ENCODE peak calls at places on chromosomes 1 and 21, in six cellular contexts. One of them, this sample, is unnamed.

GRCh38 chr1:189669846-189670245 is 807.8 kb downstream of the BRINP3 start:
- DNase-seq in stomach: no peak
- DNase-seq in HepG2: no peak
- DNase-seq in endothelial cell of umbilical vein: no peak
- DNase-seq in H1: no peak
- DNase-seq in esophagus muscularis mucosa: no peak
- DNase-seq in this sample: no peak

GRCh38 chr1:178739285-178740045 is 14.4 kb downstream of the RALGPS2 start:
- DNase-seq in H1: no peak
- DNase-seq in stomach: no peak
- DNase-seq in endothelial cell of umbilical vein: no peak
- DNase-seq in HepG2: no peak
- DNase-seq in esophagus muscularis mucosa: no peak
- DNase-seq in this sample: no peak

GRCh38 chr1:31617917-31618746 is 643 bp downstream of the HCRTR1 start:
- DNase-seq in esophagus muscularis mucosa: no peak
- DNase-seq in HepG2: peak
- DNase-seq in H1: peak
- DNase-seq in stomach: peak
- DNase-seq in endothelial cell of umbilical vein: peak
- DNase-seq in this sample: no peak

GRCh38 chr1:209404577-209404976 is 178.9 kb upstream of the CAMK1G start:
- DNase-seq in endothelial cell of umbilical vein: no peak
- DNase-seq in H1: no peak
- DNase-seq in stomach: no peak
- DNase-seq in esophagus muscularis mucosa: no peak
- DNase-seq in HepG2: no peak
- DNase-seq in this sample: no peak

GRCh38 chr1:202221911-202222909 is 28.6 kb downstream of the LGR6 start:
- DNase-seq in HepG2: peak
- DNase-seq in endothelial cell of umbilical vein: no peak
- DNase-seq in esophagus muscularis mucosa: no peak
- DNase-seq in H1: no peak
- DNase-seq in stomach: no peak
- DNase-seq in this sample: no peak

GRCh38 chr1:225700889-225701465 is 48.1 kb upstream of the ENAH start:
- DNase-seq in esophagus muscularis mucosa: no peak
- DNase-seq in H1: no peak
- DNase-seq in endothelial cell of umbilical vein: no peak
- DNase-seq in stomach: no peak
- DNase-seq in HepG2: no peak
- DNase-seq in this sample: no peak

GRCh38 chr1:6028042-6028895 is 17.4 kb upstream of the KCNAB2 start:
- DNase-seq in H1: no peak
- DNase-seq in endothelial cell of umbilical vein: no peak
- DNase-seq in esophagus muscularis mucosa: no peak
- DNase-seq in HepG2: no peak
- DNase-seq in stomach: peak
- DNase-seq in this sample: peak

GRCh38 chr1:58290685-58291372 is 255.7 kb downstream of the OMA1 start:
- DNase-seq in esophagus muscularis mucosa: no peak
- DNase-seq in HepG2: no peak
- DNase-seq in H1: peak
- DNase-seq in endothelial cell of umbilical vein: peak
- DNase-seq in stomach: no peak
- DNase-seq in this sample: no peak

GRCh38 chr1:90879281-90879680 is 142.6 kb downstream of the ZNF644 start:
- DNase-seq in esophagus muscularis mucosa: no peak
- DNase-seq in endothelial cell of umbilical vein: no peak
- DNase-seq in HepG2: no peak
- DNase-seq in H1: no peak
- DNase-seq in stomach: no peak
- DNase-seq in this sample: no peak

GRCh38 chr1:53326598-53327182 is 1.2 kb downstream of the LRP8 start:
- DNase-seq in H1: no peak
- DNase-seq in stomach: no peak
- DNase-seq in HepG2: no peak
- DNase-seq in endothelial cell of umbilical vein: peak
- DNase-seq in esophagus muscularis mucosa: no peak
- DNase-seq in this sample: peak

GRCh38 chr21:46159390-46159789 is 4.0 kb upstream of the FTCD start:
- DNase-seq in H1: peak
- DNase-seq in stomach: peak
- DNase-seq in HepG2: no peak
- DNase-seq in endothelial cell of umbilical vein: no peak
- DNase-seq in esophagus muscularis mucosa: no peak
- DNase-seq in this sample: no peak

GRCh38 chr1:93770640-93771039 is 89.0 kb upstream of the BCAR3 start:
- DNase-seq in H1: no peak
- DNase-seq in endothelial cell of umbilical vein: no peak
- DNase-seq in esophagus muscularis mucosa: no peak
- DNase-seq in HepG2: no peak
- DNase-seq in stomach: no peak
- DNase-seq in this sample: no peak

GRCh38 chr1:79716481-79716880 is 710.0 kb upstream of the ADGRL4 start:
- DNase-seq in stomach: no peak
- DNase-seq in HepG2: no peak
- DNase-seq in esophagus muscularis mucosa: no peak
- DNase-seq in endothelial cell of umbilical vein: peak
- DNase-seq in H1: no peak
- DNase-seq in this sample: no peak

GRCh38 chr1:169312084-169312954 is 55.3 kb downstream of the NME7 start:
- DNase-seq in esophagus muscularis mucosa: no peak
- DNase-seq in stomach: no peak
- DNase-seq in HepG2: no peak
- DNase-seq in endothelial cell of umbilical vein: peak
- DNase-seq in H1: no peak
- DNase-seq in this sample: no peak

GRCh38 chr1:54904476-54905048 is 17.6 kb upstream of the DHCR24 start:
- DNase-seq in endothelial cell of umbilical vein: no peak
- DNase-seq in stomach: no peak
- DNase-seq in HepG2: no peak
- DNase-seq in esophagus muscularis mucosa: no peak
- DNase-seq in H1: no peak
- DNase-seq in this sample: no peak

GRCh38 chr1:15116966-15117365 is 36.6 kb upstream of the TMEM51 start:
- DNase-seq in HepG2: no peak
- DNase-seq in esophagus muscularis mucosa: no peak
- DNase-seq in endothelial cell of umbilical vein: no peak
- DNase-seq in H1: no peak
- DNase-seq in stomach: no peak
- DNase-seq in this sample: no peak

GRCh38 chr1:231241751-231242150 is 739 bp downstream of the GNPAT start:
- DNase-seq in H1: no peak
- DNase-seq in esophagus muscularis mucosa: no peak
- DNase-seq in HepG2: no peak
- DNase-seq in endothelial cell of umbilical vein: peak
- DNase-seq in stomach: no peak
- DNase-seq in this sample: no peak

GRCh38 chr1:77133731-77134358 is 85.4 kb downstream of the PIGK start:
- DNase-seq in esophagus muscularis mucosa: no peak
- DNase-seq in HepG2: no peak
- DNase-seq in endothelial cell of umbilical vein: no peak
- DNase-seq in H1: no peak
- DNase-seq in stomach: no peak
- DNase-seq in this sample: no peak

GRCh38 chr1:245512181-245512888 is 357.6 kb downstream of the KIF26B start:
- DNase-seq in H1: no peak
- DNase-seq in stomach: no peak
- DNase-seq in esophagus muscularis mucosa: no peak
- DNase-seq in HepG2: no peak
- DNase-seq in endothelial cell of umbilical vein: no peak
- DNase-seq in this sample: no peak

GRCh38 chr1:245516178-245516829 is 361.5 kb downstream of the KIF26B start:
- DNase-seq in stomach: no peak
- DNase-seq in HepG2: peak
- DNase-seq in endothelial cell of umbilical vein: no peak
- DNase-seq in H1: no peak
- DNase-seq in esophagus muscularis mucosa: no peak
- DNase-seq in this sample: no peak

DNA sequence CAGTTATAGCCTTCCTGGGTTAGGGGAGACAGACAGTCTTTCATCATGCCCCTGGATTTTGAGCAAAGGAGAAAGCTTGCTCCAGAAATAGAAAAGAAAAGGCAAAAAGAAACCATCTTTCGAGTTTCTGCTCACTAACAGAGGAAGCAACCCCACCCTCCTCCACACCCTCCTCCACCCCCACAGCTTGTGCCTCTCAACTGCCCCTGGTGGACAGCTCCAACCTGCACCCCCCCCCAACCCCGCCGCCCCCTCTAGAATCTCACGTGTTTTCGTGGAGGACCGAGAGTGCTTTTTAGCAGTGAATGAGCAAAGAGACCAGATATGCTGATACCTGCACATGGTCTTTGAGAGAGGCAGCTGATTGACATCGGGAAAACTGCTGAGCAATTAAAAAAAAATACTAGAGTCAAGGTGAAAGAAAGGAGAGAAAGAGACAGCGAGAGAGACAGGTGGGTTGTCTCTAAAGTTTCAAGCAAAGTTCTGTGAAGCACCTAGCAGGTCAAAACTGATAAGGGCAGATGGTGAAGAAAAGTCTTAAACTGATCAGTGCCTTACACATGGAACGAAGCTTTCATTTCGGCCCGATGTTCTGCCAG is 358.3 kb downstream of the KIF26B start:
- DNase-seq in stomach: no peak
- DNase-seq in H1: no peak
- DNase-seq in HepG2: no peak
- DNase-seq in endothelial cell of umbilical vein: no peak
- DNase-seq in esophagus muscularis mucosa: no peak
- DNase-seq in this sample: no peak
- TF ChIP-seq POLR2A in stomach: no peak
- TF ChIP-seq POLR2A in H1: no peak
- TF ChIP-seq POLR2A in HepG2: no peak
- TF ChIP-seq POLR2A in endothelial cell of umbilical vein: no peak
- TF ChIP-seq POLR2A in esophagus muscularis mucosa: no peak
- TF ChIP-seq POLR2A in this sample: no peak

GRCh38 chr21:29121759-29122158 is 8.7 kb upstream of the MAP3K7CL start:
- DNase-seq in endothelial cell of umbilical vein: no peak
- DNase-seq in H1: no peak
- DNase-seq in esophagus muscularis mucosa: peak
- DNase-seq in stomach: no peak
- DNase-seq in HepG2: no peak
- DNase-seq in this sample: no peak
- H3K4me3 ChIP-seq in endothelial cell of umbilical vein: no peak
- H3K4me3 ChIP-seq in H1: no peak
- H3K4me3 ChIP-seq in esophagus muscularis mucosa: no peak
- H3K4me3 ChIP-seq in stomach: no peak
- H3K4me3 ChIP-seq in HepG2: no peak
- H3K4me3 ChIP-seq in this sample: peak

DNA sequence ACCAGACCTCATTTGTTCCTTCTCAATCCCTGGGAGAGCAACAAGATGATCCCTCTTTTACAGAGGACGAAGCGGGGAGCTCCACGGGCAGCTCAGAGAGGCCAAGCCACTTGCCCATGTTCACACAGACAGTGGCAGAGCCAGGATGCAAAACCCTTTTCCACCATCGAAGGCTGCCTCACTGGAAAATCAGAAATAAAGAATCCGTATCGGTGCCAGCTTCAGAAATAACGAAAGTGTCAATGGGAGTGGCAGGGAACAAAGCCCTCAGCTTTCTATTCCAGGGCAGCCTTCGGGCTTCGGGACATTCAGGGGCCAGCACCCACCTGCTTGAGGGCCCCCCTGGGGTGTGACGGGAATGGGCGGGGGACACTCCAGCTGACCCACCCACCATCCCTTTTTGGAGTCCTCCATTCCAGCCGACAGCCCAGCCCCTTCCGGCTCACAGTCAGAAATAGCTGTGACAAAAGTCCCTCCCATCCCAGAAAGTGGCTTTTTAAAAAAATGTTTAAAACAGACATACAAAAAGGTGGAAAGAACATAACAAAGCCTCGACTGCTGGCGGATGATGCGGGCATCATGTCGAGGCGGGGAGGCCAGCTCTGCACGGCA is 6.0 kb downstream of the IFFO2 start:
- DNase-seq in endothelial cell of umbilical vein: no peak
- DNase-seq in esophagus muscularis mucosa: no peak
- DNase-seq in HepG2: no peak
- DNase-seq in H1: no peak
- DNase-seq in stomach: no peak
- DNase-seq in this sample: peak
- TF ChIP-seq POLR2AphosphoS5 in endothelial cell of umbilical vein: no peak
- TF ChIP-seq POLR2AphosphoS5 in esophagus muscularis mucosa: peak
- TF ChIP-seq POLR2AphosphoS5 in HepG2: no peak
- TF ChIP-seq POLR2AphosphoS5 in H1: no peak
- TF ChIP-seq POLR2AphosphoS5 in stomach: no peak
- TF ChIP-seq POLR2AphosphoS5 in this sample: peak

GRCh38 chr1:7269525-7269924 is 484.3 kb downstream of the CAMTA1 start:
- DNase-seq in H1: no peak
- DNase-seq in endothelial cell of umbilical vein: no peak
- DNase-seq in HepG2: no peak
- DNase-seq in esophagus muscularis mucosa: no peak
- DNase-seq in stomach: no peak
- DNase-seq in this sample: no peak

GRCh38 chr1:7265771-7266371 is 480.6 kb downstream of the CAMTA1 start:
- DNase-seq in HepG2: peak
- DNase-seq in stomach: peak
- DNase-seq in H1: peak
- DNase-seq in endothelial cell of umbilical vein: peak
- DNase-seq in esophagus muscularis mucosa: peak
- DNase-seq in this sample: no peak

GRCh38 chr1:7268983-7269382 is 483.7 kb downstream of the CAMTA1 start:
- DNase-seq in endothelial cell of umbilical vein: no peak
- DNase-seq in HepG2: no peak
- DNase-seq in esophagus muscularis mucosa: peak
- DNase-seq in H1: peak
- DNase-seq in stomach: no peak
- DNase-seq in this sample: no peak

GRCh38 chr1:7266561-7266960 is 481.3 kb downstream of the CAMTA1 start:
- DNase-seq in HepG2: no peak
- DNase-seq in stomach: no peak
- DNase-seq in endothelial cell of umbilical vein: no peak
- DNase-seq in esophagus muscularis mucosa: peak
- DNase-seq in H1: peak
- DNase-seq in this sample: no peak

GRCh38 chr1:7267493-7267892 is 482.2 kb downstream of the CAMTA1 start:
- DNase-seq in stomach: no peak
- DNase-seq in endothelial cell of umbilical vein: no peak
- DNase-seq in HepG2: peak
- DNase-seq in H1: peak
- DNase-seq in esophagus muscularis mucosa: peak
- DNase-seq in this sample: no peak
- TF ChIP-seq POLR2A in stomach: no peak
- TF ChIP-seq POLR2A in endothelial cell of umbilical vein: no peak
- TF ChIP-seq POLR2A in HepG2: no peak
- TF ChIP-seq POLR2A in H1: no peak
- TF ChIP-seq POLR2A in esophagus muscularis mucosa: no peak
- TF ChIP-seq POLR2A in this sample: no peak

DNA sequence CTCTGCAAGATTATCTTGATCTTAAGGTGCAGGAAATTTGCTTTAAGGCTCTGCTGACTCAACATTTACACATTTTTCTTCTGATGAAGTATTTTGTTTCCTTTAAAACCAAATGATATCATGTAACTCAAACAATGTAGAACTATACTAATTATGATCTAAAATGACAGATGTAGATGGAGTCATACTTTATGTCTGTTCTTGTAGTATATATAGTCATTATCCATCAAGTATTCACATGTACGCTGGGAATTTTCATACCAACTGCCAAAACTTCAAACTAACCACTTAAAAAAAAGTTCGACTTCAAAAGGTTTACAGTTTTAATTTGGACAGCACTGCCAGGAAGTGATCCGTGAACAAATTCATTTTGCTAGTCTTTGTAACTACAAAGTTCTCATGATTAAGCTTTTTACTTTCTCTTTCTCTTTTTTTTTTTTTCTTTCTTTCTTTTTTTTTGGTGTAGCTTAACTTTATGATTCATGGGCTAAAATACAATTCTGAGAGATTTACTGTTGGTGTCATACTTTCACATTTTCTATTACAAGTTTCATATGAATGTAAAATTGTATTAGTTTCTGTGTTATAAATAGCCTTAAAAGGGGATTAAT is 509.0 kb upstream of the CXADR start:
- DNase-seq in stomach: no peak
- DNase-seq in esophagus muscularis mucosa: no peak
- DNase-seq in H1: no peak
- DNase-seq in HepG2: no peak
- DNase-seq in endothelial cell of umbilical vein: peak
- DNase-seq in this sample: no peak
- H3K4me3 ChIP-seq in stomach: no peak
- H3K4me3 ChIP-seq in esophagus muscularis mucosa: peak
- H3K4me3 ChIP-seq in H1: no peak
- H3K4me3 ChIP-seq in HepG2: no peak
- H3K4me3 ChIP-seq in endothelial cell of umbilical vein: no peak
- H3K4me3 ChIP-seq in this sample: no peak

This sample was measured in spleen.